ENCODE peak calls at places on chromosomes 5 and 9, in four cellular contexts. F is RPMI8226, M is cardiac fibroblast, L is RWPE1. D is an unnamed sample.

GRCh38 chr9:18190671-18191374 is 283.1 kb upstream of the ADAMTSL1 start:
- DNase-seq in F (no peak), M (peak), L (no peak), D (no peak)

GRCh38 chr5:178436326-178436940 is 153.8 kb downstream of the COL23A1 start:
- DNase-seq in F (no peak), M (no peak), L (no peak), D (no peak)

GRCh38 chr5:177553671-177554429 is 513 bp downstream of the FAM193B start:
- DNase-seq in F (peak), M (no peak), L (peak), D (no peak)

GRCh38 chr5:57439601-57440000 is 43.0 kb downstream of the ACTBL2 start:
- DNase-seq in F (no peak), M (no peak), L (no peak), D (no peak)

GRCh38 chr5:134112726-134113571 is 1.5 kb upstream of the TCF7 start:
- DNase-seq in F (no peak), M (no peak), L (no peak), D (no peak)

GRCh38 chr5:98585661-98586310 is 187.7 kb upstream of the RGMB start:
- DNase-seq in F (no peak), M (peak), L (no peak), D (no peak)

GRCh38 chr9:75911390-75911789 is 20.9 kb downstream of the PCSK5 start:
- DNase-seq in F (no peak), M (no peak), L (no peak), D (no peak)

GRCh38 chr5:17235736-17236330 is 18.4 kb downstream of the BASP1 start:
- DNase-seq in F (no peak), M (peak), L (no peak), D (no peak)

GRCh38 chr5:151896041-151896691 is 28.5 kb downstream of the GLRA1 start:
- DNase-seq in F (no peak), M (peak), L (peak), D (peak)

GRCh38 chr5:61765471-61765870 is 433.4 kb downstream of the ZSWIM6 start:
- DNase-seq in F (no peak), M (no peak), L (no peak), D (no peak)

GRCh38 chr5:81268797-81269196 is 32.6 kb upstream of the ZCCHC9 start:
- DNase-seq in F (no peak), M (peak), L (peak), D (peak)

GRCh38 chr9:76608562-76609254 is 149.7 kb downstream of the GCNT1 start:
- DNase-seq in F (no peak), M (no peak), L (no peak), D (no peak)

D was measured in LoVo.